ENCODE peak calls at places on chromosome 11, in eight cellular contexts. One of them, this sample, is unnamed.

GRCh38 chr11:82811369-82811768 is 77.7 kb upstream of the FAM181B start:
- DNase-seq in activated CD4-positive, alpha-beta T cell treated with anti-CD3 and anti-CD28 coated beads, Interleukin-2, amount 50 U/mL, for 48 hours: no peak
- DNase-seq in heart right ventricle: no peak
- DNase-seq in HS-5: no peak
- DNase-seq in A549: no peak
- DNase-seq in NCI-H345: no peak
- DNase-seq in central memory CD4-positive, alpha-beta T cell: no peak
- DNase-seq in GM12878: no peak
- DNase-seq in this sample: no peak

GRCh38 chr11:2520736-2521035 is 75.9 kb downstream of the KCNQ1 start:
- DNase-seq in central memory CD4-positive, alpha-beta T cell: no peak
- DNase-seq in NCI-H345: no peak
- DNase-seq in A549: no peak
- DNase-seq in heart right ventricle: no peak
- DNase-seq in GM12878: no peak
- DNase-seq in activated CD4-positive, alpha-beta T cell treated with anti-CD3 and anti-CD28 coated beads, Interleukin-2, amount 50 U/mL, for 48 hours: no peak
- DNase-seq in HS-5: no peak
- DNase-seq in this sample: no peak

GRCh38 chr11:109795234-109795633 is 298.0 kb upstream of the ZC3H12C start:
- DNase-seq in A549: no peak
- DNase-seq in activated CD4-positive, alpha-beta T cell treated with anti-CD3 and anti-CD28 coated beads, Interleukin-2, amount 50 U/mL, for 48 hours: no peak
- DNase-seq in HS-5: no peak
- DNase-seq in GM12878: no peak
- DNase-seq in heart right ventricle: no peak
- DNase-seq in NCI-H345: no peak
- DNase-seq in central memory CD4-positive, alpha-beta T cell: no peak
- DNase-seq in this sample: no peak

GRCh38 chr11:3109434-3109833 is 52.2 kb upstream of the CARS1 start:
- DNase-seq in activated CD4-positive, alpha-beta T cell treated with anti-CD3 and anti-CD28 coated beads, Interleukin-2, amount 50 U/mL, for 48 hours: no peak
- DNase-seq in A549: no peak
- DNase-seq in central memory CD4-positive, alpha-beta T cell: no peak
- DNase-seq in HS-5: no peak
- DNase-seq in heart right ventricle: no peak
- DNase-seq in GM12878: no peak
- DNase-seq in NCI-H345: no peak
- DNase-seq in this sample: no peak

GRCh38 chr11:70574725-70575347 is 176.5 kb downstream of the CTTN start:
- DNase-seq in GM12878: no peak
- DNase-seq in A549: no peak
- DNase-seq in HS-5: no peak
- DNase-seq in central memory CD4-positive, alpha-beta T cell: no peak
- DNase-seq in heart right ventricle: no peak
- DNase-seq in activated CD4-positive, alpha-beta T cell treated with anti-CD3 and anti-CD28 coated beads, Interleukin-2, amount 50 U/mL, for 48 hours: no peak
- DNase-seq in NCI-H345: no peak
- DNase-seq in this sample: no peak

GRCh38 chr11:67408437-67409200 is 4.7 kb downstream of the TBC1D10C start:
- DNase-seq in NCI-H345: no peak
- DNase-seq in heart right ventricle: no peak
- DNase-seq in central memory CD4-positive, alpha-beta T cell: no peak
- DNase-seq in activated CD4-positive, alpha-beta T cell treated with anti-CD3 and anti-CD28 coated beads, Interleukin-2, amount 50 U/mL, for 48 hours: no peak
- DNase-seq in HS-5: no peak
- DNase-seq in GM12878: no peak
- DNase-seq in A549: no peak
- DNase-seq in this sample: no peak

GRCh38 chr11:1005913-1006312 is 30.6 kb downstream of the MUC6 start:
- DNase-seq in GM12878: no peak
- DNase-seq in HS-5: no peak
- DNase-seq in A549: no peak
- DNase-seq in central memory CD4-positive, alpha-beta T cell: no peak
- DNase-seq in heart right ventricle: no peak
- DNase-seq in NCI-H345: peak
- DNase-seq in activated CD4-positive, alpha-beta T cell treated with anti-CD3 and anti-CD28 coated beads, Interleukin-2, amount 50 U/mL, for 48 hours: no peak
- DNase-seq in this sample: no peak

GRCh38 chr11:129346916-129347315 is 28.7 kb upstream of the BARX2 start:
- DNase-seq in GM12878: no peak
- DNase-seq in NCI-H345: no peak
- DNase-seq in A549: no peak
- DNase-seq in central memory CD4-positive, alpha-beta T cell: no peak
- DNase-seq in activated CD4-positive, alpha-beta T cell treated with anti-CD3 and anti-CD28 coated beads, Interleukin-2, amount 50 U/mL, for 48 hours: no peak
- DNase-seq in HS-5: peak
- DNase-seq in heart right ventricle: no peak
- DNase-seq in this sample: no peak

GRCh38 chr11:105903113-105903512 is 118.9 kb downstream of the MSANTD4 start:
- DNase-seq in central memory CD4-positive, alpha-beta T cell: no peak
- DNase-seq in A549: no peak
- DNase-seq in HS-5: no peak
- DNase-seq in NCI-H345: no peak
- DNase-seq in activated CD4-positive, alpha-beta T cell treated with anti-CD3 and anti-CD28 coated beads, Interleukin-2, amount 50 U/mL, for 48 hours: no peak
- DNase-seq in heart right ventricle: no peak
- DNase-seq in GM12878: no peak
- DNase-seq in this sample: no peak

GRCh38 chr11:130815074-130815802 is 101.0 kb downstream of the SNX19 start:
- DNase-seq in A549: no peak
- DNase-seq in GM12878: no peak
- DNase-seq in activated CD4-positive, alpha-beta T cell treated with anti-CD3 and anti-CD28 coated beads, Interleukin-2, amount 50 U/mL, for 48 hours: no peak
- DNase-seq in central memory CD4-positive, alpha-beta T cell: no peak
- DNase-seq in HS-5: no peak
- DNase-seq in heart right ventricle: no peak
- DNase-seq in NCI-H345: no peak
- DNase-seq in this sample: no peak

GRCh38 chr11:121552160-121552559 is 99.4 kb upstream of the SORL1-AS1 start:
- DNase-seq in central memory CD4-positive, alpha-beta T cell: no peak
- DNase-seq in NCI-H345: no peak
- DNase-seq in A549: no peak
- DNase-seq in heart right ventricle: no peak
- DNase-seq in activated CD4-positive, alpha-beta T cell treated with anti-CD3 and anti-CD28 coated beads, Interleukin-2, amount 50 U/mL, for 48 hours: no peak
- DNase-seq in HS-5: no peak
- DNase-seq in GM12878: no peak
- DNase-seq in this sample: no peak

GRCh38 chr11:34653851-34654490 is 33.1 kb downstream of the EHF start:
- DNase-seq in GM12878: no peak
- DNase-seq in heart right ventricle: no peak
- DNase-seq in central memory CD4-positive, alpha-beta T cell: no peak
- DNase-seq in HS-5: peak
- DNase-seq in NCI-H345: no peak
- DNase-seq in activated CD4-positive, alpha-beta T cell treated with anti-CD3 and anti-CD28 coated beads, Interleukin-2, amount 50 U/mL, for 48 hours: no peak
- DNase-seq in A549: peak
- DNase-seq in this sample: no peak